ENCODE peak calls at places on chromosomes 5 and 9, in ten cellular contexts. A is GM12891; W is omental fat pad; J is HCT116; K is HFFc6; N is mucosa of gallbladder; F is nucleus accumbens; V is AML-193; P is stimulated activated CD4-positive, alpha-beta T cell treated with anti-CD3 and anti-CD28 coated beads, Interleukin-15, amount 100 ng/mL, for 1 hour; U is EL. L is an unnamed sample.

GRCh38 chr5:56669534-56670483 is 145.5 kb upstream of the MAP3K1 start:
- DNase-seq in A (peak), W (no peak), J (no peak), K (no peak), N (peak), F (no peak), V (peak), P (no peak), U (peak), L (no peak)

GRCh38 chr9:8095531-8096223 is 296.1 kb upstream of the DMAC1 start:
- DNase-seq in A (no peak), W (no peak), J (no peak), K (no peak), N (no peak), F (no peak), V (no peak), P (no peak), U (no peak), L (no peak)

GRCh38 chr5:107621089-107621488 is 49.6 kb downstream of the EFNA5 start:
- DNase-seq in A (no peak), W (no peak), J (no peak), K (no peak), N (no peak), F (no peak), V (no peak), P (no peak), U (no peak), L (no peak)

GRCh38 chr9:125433461-125434001 is 171.9 kb downstream of the GAPVD1 start:
- DNase-seq in A (no peak), W (no peak), J (no peak), K (no peak), N (no peak), F (no peak), V (no peak), P (no peak), U (no peak), L (peak)

GRCh38 chr5:9239071-9239470 is 306.8 kb downstream of the SEMA5A start:
- DNase-seq in A (no peak), W (no peak), J (no peak), K (peak), N (no peak), F (no peak), V (no peak), P (no peak), U (peak), L (no peak)

GRCh38 chr9:8261737-8262136 is 462.2 kb upstream of the DMAC1 start:
- DNase-seq in A (no peak), W (no peak), J (no peak), K (no peak), N (no peak), F (no peak), V (no peak), P (no peak), U (no peak), L (no peak)

GRCh38 chr5:59341155-59341554 is 552.4 kb downstream of the PDE4D start:
- DNase-seq in A (no peak), W (no peak), J (no peak), K (no peak), N (no peak), F (no peak), V (no peak), P (no peak), U (no peak), L (no peak)

GRCh38 chr5:1509346-1510085 is 14.2 kb downstream of the LPCAT1 start:
- DNase-seq in A (no peak), W (peak), J (no peak), K (no peak), N (no peak), F (no peak), V (no peak), P (no peak), U (no peak), L (peak)

GRCh38 chr9:94498801-94499454 is 56.0 kb upstream of the PCAT7 start:
- DNase-seq in A (no peak), W (no peak), J (no peak), K (no peak), N (no peak), F (no peak), V (no peak), P (no peak), U (no peak), L (no peak)

GRCh38 chr5:38672059-38672791 is 115.8 kb upstream of the LIFR start:
- DNase-seq in A (no peak), W (no peak), J (no peak), K (no peak), N (peak), F (no peak), V (no peak), P (no peak), U (peak), L (no peak)

GRCh38 chr5:55188656-55189380 is 15.8 kb upstream of the CDC20B start:
- DNase-seq in A (no peak), W (no peak), J (no peak), K (no peak), N (no peak), F (no peak), V (no peak), P (no peak), U (no peak), L (no peak)

GRCh38 chr5:171826132-171826531 is 40.5 kb downstream of the SMIM23 start:
- DNase-seq in A (no peak), W (no peak), J (no peak), K (no peak), N (no peak), F (no peak), V (no peak), P (no peak), U (peak), L (no peak)

GRCh38 chr9:114072181-114073140 is 5.6 kb downstream of the AMBP start:
- DNase-seq in A (no peak), W (no peak), J (no peak), K (no peak), N (peak), F (peak), V (no peak), P (no peak), U (no peak), L (no peak)

GRCh38 chr5:146344155-146345118 is 5.8 kb downstream of the POU4F3 start:
- DNase-seq in A (no peak), W (no peak), J (no peak), K (no peak), N (no peak), F (no peak), V (no peak), P (no peak), U (peak), L (no peak)

GRCh38 chr5:172906436-172906835 is 52.8 kb upstream of the RPL26L1 start:
- DNase-seq in A (peak), W (no peak), J (no peak), K (peak), N (no peak), F (no peak), V (no peak), P (no peak), U (peak), L (no peak)

GRCh38 chr5:83562207-83562606 is 90.7 kb downstream of the VCAN start:
- DNase-seq in A (no peak), W (no peak), J (no peak), K (no peak), N (no peak), F (no peak), V (no peak), P (no peak), U (no peak), L (no peak)

GRCh38 chr5:1507457-1507856 is 16.3 kb downstream of the LPCAT1 start:
- DNase-seq in A (no peak), W (no peak), J (no peak), K (no peak), N (no peak), F (no peak), V (no peak), P (no peak), U (no peak), L (peak)

GRCh38 chr5:1294839-1295649 is at the start of gene TERT:
- DNase-seq in A (no peak), W (no peak), J (no peak), K (peak), N (no peak), F (no peak), V (no peak), P (peak), U (peak), L (no peak)

GRCh38 chr5:141787376-141787775 is 90.8 kb downstream of the PCDH1 start:
- DNase-seq in A (no peak), W (no peak), J (no peak), K (no peak), N (no peak), F (no peak), V (no peak), P (no peak), U (no peak), L (no peak)

GRCh38 chr9:90107864-90108263 is 503.1 kb downstream of the GADD45G start:
- DNase-seq in A (no peak), W (no peak), J (no peak), K (no peak), N (no peak), F (no peak), V (peak), P (no peak), U (no peak), L (no peak)

GRCh38 chr5:51378778-51379652 is 4.2 kb upstream of the ISL1 start:
- DNase-seq in A (no peak), W (no peak), J (no peak), K (peak), N (no peak), F (no peak), V (no peak), P (no peak), U (no peak), L (no peak)

GRCh38 chr9:135437259-135437658 is 42.3 kb upstream of the PPP1R26 start:
- DNase-seq in A (no peak), W (no peak), J (no peak), K (no peak), N (no peak), F (no peak), V (no peak), P (no peak), U (no peak), L (no peak)

GRCh38 chr5:9059920-9060691 is 485.8 kb downstream of the SEMA5A start:
- DNase-seq in A (no peak), W (no peak), J (no peak), K (peak), N (no peak), F (no peak), V (no peak), P (no peak), U (peak), L (no peak)

GRCh38 chr5:36820900-36821299 is 55.7 kb upstream of the NIPBL start:
- DNase-seq in A (no peak), W (no peak), J (no peak), K (no peak), N (no peak), F (no peak), V (no peak), P (no peak), U (no peak), L (no peak)

GRCh38 chr9:89309608-89310485 is 1.1 kb upstream of the CKS2 start:
- DNase-seq in A (no peak), W (no peak), J (peak), K (no peak), N (no peak), F (no peak), V (no peak), P (no peak), U (peak), L (no peak)

GRCh38 chr5:139481122-139481533 is 1.4 kb downstream of the STING1 start:
- DNase-seq in A (no peak), W (no peak), J (no peak), K (no peak), N (no peak), F (no peak), V (peak), P (no peak), U (no peak), L (peak)

GRCh38 chr5:141680751-141681201 is 1.3 kb downstream of the ARAP3 start:
- DNase-seq in A (no peak), W (no peak), J (no peak), K (no peak), N (peak), F (no peak), V (no peak), P (no peak), U (peak), L (no peak)

GRCh38 chr5:66346869-66347268 is 202.8 kb downstream of the SREK1 start:
- DNase-seq in A (no peak), W (no peak), J (no peak), K (no peak), N (no peak), F (no peak), V (no peak), P (no peak), U (no peak), L (no peak)

GRCh38 chr9:115604831-115605483 is 487.0 kb upstream of the TNC start:
- DNase-seq in A (no peak), W (no peak), J (no peak), K (peak), N (no peak), F (no peak), V (no peak), P (no peak), U (peak), L (no peak)

GRCh38 chr5:111781200-111781599 is 24.2 kb upstream of the NREP start:
- DNase-seq in A (no peak), W (no peak), J (no peak), K (no peak), N (peak), F (no peak), V (peak), P (no peak), U (peak), L (peak)

GRCh38 chr9:129312251-129312650 is 134.2 kb upstream of the IER5L start:
- DNase-seq in A (no peak), W (peak), J (no peak), K (no peak), N (no peak), F (no peak), V (no peak), P (no peak), U (no peak), L (peak)

GRCh38 chr9:128340691-128341434 is 536 bp downstream of the SLC27A4 start:
- DNase-seq in A (no peak), W (no peak), J (no peak), K (no peak), N (no peak), F (no peak), V (no peak), P (peak), U (peak), L (no peak)

GRCh38 chr9:137759117-137759516 is 118.5 kb upstream of the CACNA1B start:
- DNase-seq in A (no peak), W (no peak), J (no peak), K (no peak), N (no peak), F (no peak), V (no peak), P (no peak), U (no peak), L (no peak)

GRCh38 chr5:143244000-143244736 is 159.3 kb downstream of the NR3C1 start:
- DNase-seq in A (no peak), W (peak), J (peak), K (peak), N (peak), F (no peak), V (no peak), P (no peak), U (peak), L (peak)

GRCh38 chr5:68673451-68674180 is 420.2 kb upstream of the SLC30A5 start:
- DNase-seq in A (no peak), W (no peak), J (no peak), K (no peak), N (no peak), F (no peak), V (no peak), P (no peak), U (no peak), L (no peak)

GRCh38 chr5:10635861-10636350 is 72.0 kb downstream of the ANKRD33B start:
- DNase-seq in A (no peak), W (no peak), J (no peak), K (no peak), N (no peak), F (no peak), V (no peak), P (no peak), U (no peak), L (no peak)

GRCh38 chr9:11038366-11038765 is 425.6 kb upstream of the PTPRD start:
- DNase-seq in A (no peak), W (no peak), J (no peak), K (no peak), N (no peak), F (no peak), V (no peak), P (no peak), U (no peak), L (no peak)